ENCODE peak calls at places on chromosomes 13 and 19, in seven cellular contexts. I is lower lobe of right lung; K is Daoy; F is NCI-H526; H is stimulated activated CD8-positive, alpha-beta memory T cell treated with anti-CD3 and anti-CD28 coated beads, Interleukin-4, amount 100 ng/mL, for 4 hours; U is KG1; O is OCI-M1. C is an unnamed sample.

GRCh38 chr19:45154064-45154827 is 6.5 kb downstream of the NKPD1 start:
- DNase-seq in K (peak), H (no peak), U (no peak), O (peak), I (no peak), F (no peak), C (no peak)

GRCh38 chr19:49488863-49489537 is 1.6 kb downstream of the RPL13A start:
- DNase-seq in H (no peak), O (no peak), U (no peak), K (no peak), F (no peak), I (no peak), C (no peak)

GRCh38 chr19:42274065-42274682 is 5.1 kb downstream of the CIC start:
- DNase-seq in I (peak), H (no peak), K (no peak), U (no peak), F (no peak), O (no peak), C (no peak)

GRCh38 chr19:56839665-56840451 is 668 bp downstream of the PEG3 start:
- DNase-seq in I (peak), K (peak), U (peak), H (no peak), O (no peak), F (no peak), C (no peak)

GRCh38 chr19:38583219-38583984 is 34.4 kb downstream of the MAP4K1 start:
- DNase-seq in K (no peak), H (no peak), I (no peak), F (no peak), U (no peak), O (no peak), C (no peak)

GRCh38 chr19:49555600-49556411 is 24.6 kb downstream of the NOSIP start:
- DNase-seq in U (no peak), F (no peak), O (no peak), I (peak), H (peak), K (no peak), C (peak)

GRCh38 chr19:12628040-12629022 is 17.6 kb downstream of the ZNF791 start:
- DNase-seq in U (no peak), K (no peak), O (no peak), H (no peak), F (no peak), I (no peak), C (no peak)

GRCh38 chr13:62799038-62799535 is 1383.4 kb upstream of the PCDH20 start:
- DNase-seq in O (no peak), H (no peak), U (no peak), K (no peak), F (no peak), I (no peak), C (no peak)

GRCh38 chr19:19514215-19514633 is 1.1 kb downstream of the TSSK6 start:
- DNase-seq in H (no peak), U (no peak), F (no peak), I (no peak), K (no peak), O (no peak), C (no peak)

GRCh38 chr13:50200562-50200961 is 185.3 kb downstream of the KCNRG start:
- DNase-seq in I (no peak), F (no peak), U (no peak), O (no peak), K (no peak), H (no peak), C (no peak)

GRCh38 chr13:36006347-36006746 is 124.8 kb downstream of the DCLK1 start:
- DNase-seq in K (no peak), I (peak), U (no peak), H (no peak), F (no peak), O (no peak), C (no peak)

GRCh38 chr13:110638814-110639806 is 23.8 kb downstream of the NAXD start:
- DNase-seq in H (no peak), I (no peak), O (no peak), F (no peak), U (no peak), K (no peak), C (no peak)

GRCh38 chr19:4081441-4082129 is 14.9 kb upstream of the ZBTB7A start:
- DNase-seq in H (no peak), I (no peak), U (no peak), F (no peak), O (peak), K (no peak), C (no peak)

GRCh38 chr19:5035817-5036732 is 67.2 kb downstream of the KDM4B start:
- DNase-seq in O (no peak), F (no peak), U (no peak), H (no peak), I (no peak), K (no peak), C (no peak)

GRCh38 chr19:8044018-8044417 is 8.5 kb upstream of the CCL25 start:
- DNase-seq in K (no peak), U (no peak), O (no peak), H (no peak), I (no peak), F (no peak), C (no peak)

GRCh38 chr13:33745370-33746324 is 72.3 kb upstream of the RFC3 start:
- DNase-seq in F (peak), K (no peak), I (no peak), U (no peak), O (no peak), H (no peak), C (no peak)

GRCh38 chr19:1938071-1938470 is 2.9 kb upstream of the CSNK1G2 start:
- DNase-seq in I (no peak), K (no peak), U (no peak), H (no peak), F (no peak), O (no peak), C (no peak)

GRCh38 chr19:4922530-4923378 is 13.5 kb downstream of the UHRF1 start:
- DNase-seq in U (no peak), O (no peak), F (no peak), H (no peak), K (no peak), I (peak), C (no peak)

GRCh38 chr19:40974633-40975037 is 16.4 kb upstream of the CYP2B6 start:
- DNase-seq in U (peak), F (peak), I (peak), O (peak), K (peak), H (peak), C (peak)

GRCh38 chr19:17968376-17968775 is 1.5 kb downstream of the KCNN1 start:
- DNase-seq in H (no peak), I (no peak), O (no peak), U (no peak), K (no peak), F (no peak), C (no peak)

GRCh38 chr19:41083516-41083915 is 4.7 kb upstream of the CYP2A13 start:
- DNase-seq in K (peak), H (no peak), F (no peak), U (no peak), I (no peak), O (no peak), C (no peak)

GRCh38 chr19:16886305-16886880 is 2.4 kb upstream of the F2RL3 start:
- DNase-seq in H (no peak), O (no peak), F (no peak), U (no peak), K (peak), I (peak), C (no peak)

GRCh38 chr13:109592776-109593175 is 193.6 kb downstream of the IRS2 start:
- DNase-seq in O (no peak), H (no peak), K (no peak), F (no peak), I (no peak), U (no peak), C (no peak)

GRCh38 chr19:17289489-17289888 is 7.8 kb downstream of the ANKLE1 start:
- DNase-seq in H (no peak), O (peak), F (peak), U (no peak), I (peak), K (peak), C (no peak)

GRCh38 chr13:20370815-20371421 is 138.8 kb upstream of the GJB6 start:
- DNase-seq in F (no peak), I (no peak), U (no peak), H (no peak), O (no peak), K (no peak), C (no peak)

GRCh38 chr19:38028913-38029565 is 122.0 kb downstream of the SIPA1L3 start:
- DNase-seq in U (no peak), K (no peak), O (no peak), I (no peak), H (no peak), F (no peak), C (no peak)

GRCh38 chr19:1818549-1819195 is 6.6 kb upstream of the ATP8B3 start:
- DNase-seq in F (no peak), H (no peak), K (no peak), I (no peak), O (no peak), U (no peak), C (no peak)

GRCh38 chr19:40613669-40614594 is 12.8 kb downstream of the LTBP4 start:
- DNase-seq in O (peak), U (peak), F (peak), K (no peak), H (peak), I (peak), C (peak)

GRCh38 chr13:30179547-30180256 is 127.6 kb downstream of the KATNAL1 start:
- DNase-seq in O (no peak), F (no peak), I (no peak), U (no peak), K (no peak), H (no peak), C (no peak)

GRCh38 chr19:48645652-48646191 is at the start of gene CA11:
- DNase-seq in F (no peak), U (no peak), O (no peak), I (no peak), K (peak), H (no peak), C (no peak)

GRCh38 chr19:33505823-33506222 is 15.8 kb downstream of the PEPD start:
- DNase-seq in K (no peak), U (no peak), H (no peak), F (no peak), O (no peak), I (no peak), C (no peak)

GRCh38 chr13:91346848-91347211 is 657 bp upstream of the MIR17HG start:
- DNase-seq in K (peak), I (no peak), F (peak), H (peak), U (peak), O (peak), C (peak)

GRCh38 chr19:14434543-14435319 is 1.6 kb downstream of the PKN1 start:
- DNase-seq in F (no peak), O (peak), K (peak), H (no peak), U (peak), I (peak), C (no peak)

GRCh38 chr13:24355103-24355502 is 45.7 kb downstream of the C1QTNF9 start:
- DNase-seq in K (no peak), H (no peak), U (no peak), F (no peak), O (no peak), I (no peak), C (no peak)

GRCh38 chr13:19818223-19818842 is 35.6 kb upstream of the PSPC1 start:
- DNase-seq in F (peak), K (peak), I (peak), H (no peak), U (no peak), O (no peak), C (peak)

GRCh38 chr13:91319996-91320395 is 27.5 kb upstream of the MIR17HG start:
- DNase-seq in K (no peak), O (no peak), U (no peak), I (no peak), H (no peak), F (no peak), C (no peak)

GRCh38 chr13:60759499-60759898 is 362.5 kb downstream of the TDRD3 start:
- DNase-seq in U (no peak), O (peak), K (no peak), H (no peak), F (no peak), I (no peak), C (no peak)

GRCh38 chr13:37207646-37208045 is 102.2 kb upstream of the CSNK1A1L start:
- DNase-seq in I (no peak), H (no peak), O (no peak), U (no peak), K (no peak), F (no peak), C (no peak)

C was measured in T follicular helper cell.